ENCODE peak calls at places on chromosomes 4 and X, in seven cellular contexts. E is epithelial cell of proximal tubule, R is COR-L47, H is HL-60, F is NCI-H748 treated with DMSO at 0.1 percent for 48 hours, M is NCI-H1092 treated with DMSO at 0.1 percent for 48 hours, G is AG20443. W is an unnamed sample.

GRCh38 chrX:19810809-19811208 is 76.6 kb downstream of the SH3KBP1 start:
- DNase-seq in E (no peak), R (no peak), H (peak), F (no peak), M (no peak), G (peak), W (no peak)

GRCh38 chrX:2608638-2609430 is 82.3 kb upstream of the CD99 start:
- DNase-seq in E (no peak), R (no peak), H (peak), F (no peak), M (no peak), G (peak), W (no peak)

GRCh38 chr4:158053086-158053485 is 119.7 kb downstream of the GASK1B start:
- DNase-seq in E (no peak), R (no peak), H (no peak), F (no peak), M (no peak), G (no peak), W (no peak)

GRCh38 chr4:121656269-121656641 is 40.5 kb downstream of the ANXA5 start:
- DNase-seq in E (peak), R (peak), H (peak), F (peak), M (peak), G (peak), W (peak)

GRCh38 chr4:120198411-120198810 is 131.8 kb upstream of the MAD2L1 start:
- DNase-seq in E (no peak), R (no peak), H (no peak), F (no peak), M (no peak), G (no peak), W (no peak)

GRCh38 chr4:1249731-1250526 is 999 bp upstream of the CTBP1 start:
- DNase-seq in E (peak), R (no peak), H (peak), F (no peak), M (no peak), G (peak), W (peak)

GRCh38 chrX:29299689-29300088 is 712.4 kb downstream of the IL1RAPL1 start:
- DNase-seq in E (no peak), R (no peak), H (no peak), F (peak), M (no peak), G (no peak), W (no peak)

GRCh38 chrX:118729043-118729652 is 1.7 kb downstream of the IL13RA1 start:
- DNase-seq in E (no peak), R (no peak), H (no peak), F (no peak), M (no peak), G (no peak), W (no peak)

GRCh38 chr4:184897807-184898388 is 72.1 kb upstream of the ACSL1 start:
- DNase-seq in E (no peak), R (no peak), H (no peak), F (no peak), M (no peak), G (no peak), W (no peak)

GRCh38 chr4:106569151-106570029 is 200.8 kb upstream of the GIMD1 start:
- DNase-seq in E (no peak), R (no peak), H (no peak), F (no peak), M (no peak), G (peak), W (no peak)

GRCh38 chr4:115537387-115537786 is 424.0 kb upstream of the NDST4 start:
- DNase-seq in E (no peak), R (peak), H (no peak), F (peak), M (peak), G (no peak), W (peak)

GRCh38 chr4:93828332-93828829 is at the start of gene ATOH1:
- DNase-seq in E (no peak), R (peak), H (peak), F (no peak), M (no peak), G (peak), W (peak)

GRCh38 chrX:43969504-43970501 is 3.4 kb downstream of the NDP start:
- DNase-seq in E (no peak), R (no peak), H (no peak), F (no peak), M (no peak), G (peak), W (no peak)

GRCh38 chr4:184386271-184386781 is 88.0 kb downstream of the IRF2 start:
- DNase-seq in E (no peak), R (peak), H (no peak), F (peak), M (no peak), G (no peak), W (peak)

GRCh38 chr4:111512081-111512774 is 633.0 kb upstream of the FAM241A start:
- DNase-seq in E (peak), R (no peak), H (no peak), F (no peak), M (no peak), G (peak), W (no peak)

GRCh38 chrX:30521440-30522182 is 56.0 kb downstream of the TASL start:
- DNase-seq in E (no peak), R (no peak), H (no peak), F (no peak), M (no peak), G (peak), W (no peak)

GRCh38 chr4:827209-828081 is 1.5 kb upstream of the CPLX1 start:
- DNase-seq in E (no peak), R (no peak), H (no peak), F (no peak), M (no peak), G (no peak), W (no peak)

GRCh38 chr4:116702949-116703348 is 382.4 kb downstream of the TRAM1L1 start:
- DNase-seq in E (no peak), R (peak), H (peak), F (no peak), M (no peak), G (no peak), W (no peak)

GRCh38 chrX:135345328-135345645 is 36.0 kb downstream of the ETDC start:
- DNase-seq in E (no peak), R (peak), H (no peak), F (no peak), M (peak), G (peak), W (peak)

GRCh38 chr4:112765317-112765989 is 128.5 kb downstream of the LARP7 start:
- DNase-seq in E (no peak), R (peak), H (peak), F (peak), M (peak), G (peak), W (peak)

GRCh38 chr4:184932343-184932742 is 85.9 kb upstream of the HELT start:
- DNase-seq in E (no peak), R (no peak), H (no peak), F (no peak), M (no peak), G (no peak), W (no peak)

GRCh38 chr4:156948738-156949137 is 22.9 kb downstream of the PDGFC start:
- DNase-seq in E (no peak), R (no peak), H (no peak), F (no peak), M (no peak), G (no peak), W (no peak)

GRCh38 chr4:70564033-70564432 is 28.0 kb upstream of the AMBN start:
- DNase-seq in E (no peak), R (no peak), H (no peak), F (peak), M (no peak), G (no peak), W (peak)

GRCh38 chr4:121794505-121795192 is 6.5 kb upstream of the EXOSC9 start:
- DNase-seq in E (no peak), R (no peak), H (no peak), F (no peak), M (no peak), G (no peak), W (no peak)

GRCh38 chr4:147682755-147683154 is 1.2 kb downstream of the PRMT9 start:
- DNase-seq in E (no peak), R (no peak), H (no peak), F (no peak), M (no peak), G (no peak), W (no peak)

GRCh38 chrX:37813570-37813969 is 33.7 kb downstream of the CYBB start:
- DNase-seq in E (no peak), R (no peak), H (no peak), F (no peak), M (no peak), G (no peak), W (no peak)

GRCh38 chr4:181319629-181320028 is 923.6 kb upstream of the TENM3 start:
- DNase-seq in E (no peak), R (no peak), H (no peak), F (no peak), M (peak), G (no peak), W (peak)

GRCh38 chrX:134760671-134761070 is 102.4 kb upstream of the PLAC1 start:
- DNase-seq in E (no peak), R (no peak), H (no peak), F (no peak), M (no peak), G (no peak), W (no peak)

GRCh38 chr4:107468812-107469211 is 251.2 kb downstream of the PAPSS1 start:
- DNase-seq in E (no peak), R (no peak), H (no peak), F (no peak), M (no peak), G (no peak), W (no peak)

GRCh38 chr4:85938902-85939301 is 421.0 kb downstream of the MAPK10 start:
- DNase-seq in E (no peak), R (no peak), H (no peak), F (no peak), M (no peak), G (no peak), W (no peak)

GRCh38 chr4:858831-859451 is 33.0 kb upstream of the CPLX1 start:
- DNase-seq in E (no peak), R (no peak), H (no peak), F (no peak), M (no peak), G (no peak), W (no peak)